ENCODE peak calls at places on chromosomes 16 and 17, in nine cellular contexts. Q is heart right ventricle; Z is lower lobe of right lung; T is fibroblast of mammary gland; S is amniotic epithelial cell; A is caudate nucleus; R is SHP77; V is activated CD4-positive, CD25-positive, alpha-beta regulatory T cell treated with anti-CD3 and anti-CD28 coated beads, Interleukin-2, amount 50 U/mL, for 16 hours; W is stimulated activated naive CD8-positive, alpha-beta T cell treated with anti-CD3 and anti-CD28 coated beads, Interleukin-15, amount 100 ng/mL, for 72 hours. F is an unnamed sample.

GRCh38 chr17:50908860-50909764 is 43.0 kb upstream of the TOB1 start:
- DNase-seq in T (no peak), Z (peak), W (peak), S (no peak), V (no peak), Q (peak), A (no peak), R (peak), F (no peak)

GRCh38 chr16:76428858-76429257 is 151.7 kb downstream of the CNTNAP4 start:
- DNase-seq in A (no peak), W (no peak), T (peak), Q (no peak), S (peak), R (peak), Z (no peak), V (no peak), F (peak)

GRCh38 chr17:16473286-16474011 is 18.5 kb downstream of the LRRC75A start:
- DNase-seq in Q (no peak), R (no peak), S (no peak), W (no peak), Z (no peak), A (no peak), T (no peak), V (no peak), F (no peak)

GRCh38 chr17:39738568-39738901 is 797 bp downstream of the GRB7 start:
- DNase-seq in Q (no peak), T (no peak), S (no peak), A (no peak), W (peak), Z (no peak), R (no peak), V (no peak), F (peak)

GRCh38 chr16:12500771-12501170 is 302.9 kb downstream of the CPPED1 start:
- DNase-seq in Z (peak), A (no peak), W (no peak), V (no peak), Q (no peak), S (no peak), R (no peak), T (no peak), F (no peak)

GRCh38 chr16:89473791-89474414 is 16.5 kb downstream of the ANKRD11 start:
- DNase-seq in A (no peak), T (peak), R (no peak), Z (no peak), W (no peak), S (peak), Q (no peak), V (no peak), F (peak)

GRCh38 chr16:47310792-47311211 is 150.1 kb downstream of the ITFG1 start:
- DNase-seq in R (no peak), V (no peak), S (no peak), Q (no peak), Z (no peak), A (no peak), T (no peak), W (no peak), F (no peak)

GRCh38 chr17:66540131-66540781 is 237.8 kb downstream of the PRKCA start:
- DNase-seq in R (no peak), Z (no peak), V (no peak), S (peak), T (peak), Q (peak), A (peak), W (no peak), F (no peak)

GRCh38 chr17:34318474-34318873 is 761 bp upstream of the CCL8 start:
- DNase-seq in Q (no peak), T (no peak), Z (peak), V (no peak), W (no peak), A (no peak), S (no peak), R (no peak), F (no peak)

GRCh38 chr17:28334176-28334575 is 1.1 kb downstream of the IFT20 start:
- DNase-seq in A (no peak), V (no peak), Z (no peak), W (no peak), Q (no peak), T (peak), R (no peak), S (no peak), F (no peak)

GRCh38 chr17:78933959-78934568 is 8.9 kb upstream of the TIMP2 start:
- DNase-seq in Q (peak), S (peak), W (no peak), R (peak), V (no peak), A (peak), T (peak), Z (peak), F (no peak)

GRCh38 chr16:78259883-78260282 is 160.4 kb downstream of the WWOX start:
- DNase-seq in Z (no peak), R (no peak), A (no peak), T (no peak), Q (no peak), W (no peak), V (no peak), S (no peak), F (peak)

GRCh38 chr16:49524578-49525315 is 151.1 kb downstream of the C16orf78 start:
- DNase-seq in W (no peak), R (no peak), S (no peak), T (no peak), A (no peak), Z (no peak), V (no peak), Q (no peak), F (no peak)

GRCh38 chr16:70018254-70018653 is 67.1 kb downstream of the CLEC18A start:
- DNase-seq in Q (peak), A (no peak), T (peak), V (peak), Z (no peak), W (peak), S (peak), R (peak), F (peak)

GRCh38 chr17:20171741-20172377 is 162.7 kb downstream of the SPECC1 start:
- DNase-seq in V (no peak), T (no peak), R (no peak), Q (no peak), A (no peak), W (no peak), S (peak), Z (no peak), F (no peak)

GRCh38 chr17:2697611-2698162 is 13.9 kb downstream of the CLUH start:
- DNase-seq in V (no peak), W (no peak), Q (no peak), T (no peak), R (no peak), A (no peak), S (no peak), Z (peak), F (no peak)

GRCh38 chr16:22300427-22301071 is 3.3 kb downstream of the POLR3E start:
- DNase-seq in R (peak), Z (peak), V (no peak), S (peak), W (peak), T (peak), A (peak), Q (peak), F (peak)

GRCh38 chr17:16215002-16215272 is 397 bp downstream of the NCOR1 start:
- DNase-seq in Q (peak), Z (peak), W (no peak), R (peak), A (no peak), S (peak), V (no peak), T (no peak), F (peak)

GRCh38 chr16:79372504-79373184 is 227.9 kb downstream of the MAF start:
- DNase-seq in A (no peak), T (peak), Z (no peak), S (peak), V (no peak), Q (no peak), W (no peak), R (no peak), F (no peak)

GRCh38 chr16:10576390-10577304 is 3.8 kb downstream of the EMP2 start:
- DNase-seq in S (no peak), Z (no peak), T (peak), V (no peak), Q (no peak), W (no peak), A (no peak), R (no peak), F (no peak)

GRCh38 chr17:79842656-79843474 is 3.6 kb upstream of the CBX4 start:
- DNase-seq in W (peak), R (no peak), S (no peak), T (no peak), Q (no peak), V (no peak), Z (no peak), A (no peak), F (no peak)

GRCh38 chr17:56809106-56809819 is 24.5 kb downstream of the C17orf67 start:
- DNase-seq in Z (no peak), A (no peak), V (no peak), Q (no peak), S (no peak), T (no peak), R (no peak), W (no peak), F (no peak)

GRCh38 chr16:3536271-3536671 is 35.5 kb downstream of the CLUAP1 start:
- DNase-seq in A (no peak), V (no peak), T (peak), W (no peak), Q (no peak), R (no peak), S (peak), Z (no peak), F (no peak)

GRCh38 chr17:75697651-75698291 is 23.5 kb upstream of the ITGB4 start:
- DNase-seq in V (no peak), W (no peak), A (peak), Z (no peak), Q (no peak), S (no peak), T (no peak), R (no peak), F (no peak)

GRCh38 chr16:90032664-90033346 is 13.5 kb upstream of the DBNDD1 start:
- DNase-seq in V (no peak), R (no peak), S (peak), A (no peak), Z (no peak), T (peak), Q (no peak), W (no peak), F (no peak)

GRCh38 chr17:57004944-57005579 is 27.1 kb downstream of the SCPEP1 start:
- DNase-seq in T (no peak), A (no peak), V (no peak), S (no peak), Z (no peak), W (no peak), R (no peak), Q (no peak), F (peak)

GRCh38 chr17:50213026-50214015 is 11.9 kb upstream of the COL1A1 start:
- DNase-seq in S (no peak), R (no peak), W (peak), A (no peak), Z (no peak), V (no peak), Q (no peak), T (peak), F (peak)

GRCh38 chr17:36507266-36507665 is 20.8 kb downstream of the ZNHIT3 start:
- DNase-seq in S (no peak), W (no peak), R (no peak), V (no peak), T (no peak), A (no peak), Z (no peak), Q (no peak), F (no peak)

GRCh38 chr17:4771519-4772234 is at the start of gene TM4SF5:
- DNase-seq in A (no peak), Q (no peak), T (no peak), W (no peak), R (no peak), S (no peak), Z (no peak), V (no peak), F (peak)

GRCh38 chr16:8888951-8889892 is 7.1 kb downstream of the LITAFD start:
- DNase-seq in T (no peak), V (no peak), Q (no peak), R (no peak), A (no peak), Z (peak), S (no peak), W (no peak), F (no peak)

F was measured in HuH-7.